ENCODE peak calls at places on chromosomes 5 and 9, in seven cellular contexts. U is lower leg skin; K is ACHN; C is HCEC 1CT; H is effector memory CD8-positive, alpha-beta T cell; J is heart left ventricle; E is ELR. P is an unnamed sample.

GRCh38 chr9:36018755-36019720 is 17.7 kb upstream of the RECK start:
- DNase-seq in U (no peak), K (no peak), C (peak), H (no peak), J (no peak), E (no peak), P (peak)

GRCh38 chr9:29564564-29564963 is 1991.3 kb upstream of the C9orf72 start:
- DNase-seq in U (no peak), K (no peak), C (no peak), H (no peak), J (no peak), E (peak), P (no peak)

GRCh38 chr9:89375181-89375760 is 57.0 kb downstream of the SECISBP2 start:
- DNase-seq in U (peak), K (no peak), C (no peak), H (no peak), J (no peak), E (no peak), P (no peak)

GRCh38 chr9:122125158-122125890 is 32.2 kb upstream of the TTLL11 start:
- DNase-seq in U (peak), K (peak), C (peak), H (peak), J (peak), E (peak), P (peak)

GRCh38 chr5:154220625-154221024 is 30.1 kb downstream of the GALNT10 start:
- DNase-seq in U (no peak), K (peak), C (peak), H (no peak), J (no peak), E (peak), P (no peak)

GRCh38 chr9:92439921-92440750 is 15.9 kb upstream of the OMD start:
- DNase-seq in U (no peak), K (no peak), C (peak), H (no peak), J (no peak), E (peak), P (no peak)

GRCh38 chr5:177578331-177578730 is 13.7 kb upstream of the TMED9 start:
- DNase-seq in U (no peak), K (no peak), C (no peak), H (no peak), J (no peak), E (no peak), P (no peak)

GRCh38 chr5:154740957-154741356 is 14.2 kb upstream of the LARP1 start:
- DNase-seq in U (peak), K (no peak), C (peak), H (no peak), J (no peak), E (no peak), P (no peak)

GRCh38 chr9:108876425-108876824 is 14.4 kb downstream of the ACTL7A start:
- DNase-seq in U (no peak), K (no peak), C (no peak), H (no peak), J (no peak), E (no peak), P (no peak)

GRCh38 chr5:146778261-146778660 is 100.3 kb downstream of the PPP2R2B start:
- DNase-seq in U (no peak), K (no peak), C (no peak), H (no peak), J (no peak), E (no peak), P (no peak)

GRCh38 chr5:108749130-108749861 is 1.6 kb downstream of the FER start:
- DNase-seq in U (peak), K (peak), C (peak), H (peak), J (no peak), E (peak), P (peak)

GRCh38 chr9:72203205-72203803 is 54.1 kb downstream of the GDA start:
- DNase-seq in U (no peak), K (peak), C (peak), H (no peak), J (no peak), E (peak), P (no peak)

GRCh38 chr9:110334871-110335270 is 2.8 kb downstream of the TXNDC8 start:
- DNase-seq in U (no peak), K (no peak), C (no peak), H (no peak), J (no peak), E (no peak), P (no peak)

GRCh38 chr9:75109210-75109839 is 21.0 kb downstream of the OSTF1 start:
- DNase-seq in U (no peak), K (no peak), C (no peak), H (no peak), J (no peak), E (no peak), P (no peak)

GRCh38 chr9:113352411-113352810 is 3.1 kb downstream of the BSPRY start:
- DNase-seq in U (no peak), K (no peak), C (no peak), H (no peak), J (no peak), E (no peak), P (no peak)

GRCh38 chr5:172407861-172408260 is 46.5 kb downstream of the SH3PXD2B start:
- DNase-seq in U (no peak), K (peak), C (no peak), H (no peak), J (no peak), E (peak), P (no peak)

GRCh38 chr5:57783693-57784092 is 301.1 kb upstream of the ACTBL2 start:
- DNase-seq in U (no peak), K (no peak), C (no peak), H (no peak), J (no peak), E (peak), P (no peak)

GRCh38 chr5:80761176-80761575 is 106.4 kb upstream of the DHFR start:
- DNase-seq in U (no peak), K (no peak), C (no peak), H (no peak), J (no peak), E (no peak), P (no peak)

GRCh38 chr5:92559743-92560142 is 1021.3 kb downstream of the NR2F1-AS1 start:
- DNase-seq in U (no peak), K (peak), C (peak), H (no peak), J (no peak), E (peak), P (no peak)

GRCh38 chr5:144121577-144121976 is 48.9 kb downstream of the YIPF5 start:
- DNase-seq in U (no peak), K (no peak), C (peak), H (no peak), J (no peak), E (no peak), P (no peak)

GRCh38 chr9:94655739-94656138 is 16.4 kb upstream of the FBP1 start:
- DNase-seq in U (no peak), K (no peak), C (no peak), H (no peak), J (no peak), E (no peak), P (no peak)

GRCh38 chr5:178228609-178229008 is 4.0 kb downstream of the PHYKPL start:
- DNase-seq in U (no peak), K (no peak), C (no peak), H (no peak), J (no peak), E (no peak), P (no peak)